ENCODE peak calls at places on chromosomes 1 and 21, in eight cellular contexts. Y is SW480; H is activated CD4-positive, CD25-positive, alpha-beta regulatory T cell; O is NCI-H1694 treated with DMSO at 0.1 percent for 48 hours; A is amniotic stem cell; D is NCI-H1436; T is CD8-positive, alpha-beta memory T cell; C is T-helper 2 cell. Z is an unnamed sample.

GRCh38 chr1:68173283-68174172 is 58.8 kb downstream of the WLS start:
- DNase-seq in Y (peak), H (no peak), O (peak), A (peak), D (no peak), T (no peak), C (no peak), Z (no peak)

GRCh38 chr1:193592325-193592724 is 405.9 kb upstream of the B3GALT2 start:
- DNase-seq in Y (no peak), H (no peak), O (no peak), A (no peak), D (no peak), T (no peak), C (no peak), Z (no peak)

GRCh38 chr1:202084791-202085681 is 37.7 kb upstream of the GPR37L1 start:
- DNase-seq in Y (peak), H (no peak), O (no peak), A (no peak), D (peak), T (no peak), C (no peak), Z (no peak)

GRCh38 chr1:248842781-248843331 is 4.8 kb downstream of the ZNF672 start:
- DNase-seq in Y (no peak), H (no peak), O (no peak), A (no peak), D (no peak), T (no peak), C (no peak), Z (no peak)

GRCh38 chr21:21688877-21689276 is 690.7 kb downstream of the NCAM2 start:
- DNase-seq in Y (peak), H (no peak), O (no peak), A (no peak), D (no peak), T (no peak), C (no peak), Z (no peak)

GRCh38 chr1:119132179-119132578 is 8.3 kb downstream of the WARS2 start:
- DNase-seq in Y (no peak), H (no peak), O (no peak), A (no peak), D (no peak), T (no peak), C (no peak), Z (no peak)

GRCh38 chr1:222818171-222818570 is 3.3 kb downstream of the DISP1 start:
- DNase-seq in Y (no peak), H (no peak), O (no peak), A (no peak), D (no peak), T (no peak), C (no peak), Z (no peak)

GRCh38 chr1:231866392-231867331 is 240.1 kb downstream of the DISC1 start:
- DNase-seq in Y (peak), H (peak), O (peak), A (no peak), D (peak), T (peak), C (no peak), Z (peak)

GRCh38 chr1:152539901-152540300 is 25.6 kb downstream of the CRCT1 start:
- DNase-seq in Y (no peak), H (no peak), O (no peak), A (no peak), D (no peak), T (no peak), C (no peak), Z (no peak)

GRCh38 chr1:16117369-16117768 is 38.5 kb downstream of the EPHA2 start:
- DNase-seq in Y (no peak), H (no peak), O (no peak), A (no peak), D (no peak), T (no peak), C (no peak), Z (no peak)

GRCh38 chr1:209486861-209487260 is 96.7 kb upstream of the CAMK1G start:
- DNase-seq in Y (peak), H (no peak), O (no peak), A (no peak), D (no peak), T (no peak), C (no peak), Z (no peak)

GRCh38 chr1:159927887-159928431 is 2.7 kb upstream of the TAGLN2 start:
- DNase-seq in Y (no peak), H (no peak), O (peak), A (no peak), D (no peak), T (no peak), C (no peak), Z (no peak)

GRCh38 chr1:82227696-82228095 is 427.0 kb downstream of the ADGRL2 start:
- DNase-seq in Y (no peak), H (no peak), O (no peak), A (no peak), D (no peak), T (no peak), C (no peak), Z (no peak)

GRCh38 chr1:214494706-214495105 is 56.7 kb downstream of the PTPN14 start:
- DNase-seq in Y (peak), H (no peak), O (no peak), A (no peak), D (no peak), T (no peak), C (no peak), Z (no peak)

GRCh38 chr1:198528376-198528775 is 12.1 kb downstream of the ATP6V1G3 start:
- DNase-seq in Y (no peak), H (no peak), O (no peak), A (peak), D (no peak), T (no peak), C (no peak), Z (no peak)

GRCh38 chr21:46667735-46668380 is 32.4 kb downstream of the PRMT2 start:
- DNase-seq in Y (peak), H (no peak), O (no peak), A (no peak), D (peak), T (no peak), C (no peak), Z (peak)

GRCh38 chr1:30120268-30121000 is 603.0 kb downstream of the MATN1 start:
- DNase-seq in Y (no peak), H (no peak), O (no peak), A (no peak), D (no peak), T (no peak), C (no peak), Z (no peak)

GRCh38 chr1:5983361-5984103 is 8.7 kb downstream of the NPHP4 start:
- DNase-seq in Y (no peak), H (no peak), O (no peak), A (no peak), D (no peak), T (no peak), C (no peak), Z (no peak)

GRCh38 chr1:161198877-161199431 is at the start of gene ADAMTS4:
- DNase-seq in Y (no peak), H (no peak), O (peak), A (peak), D (no peak), T (no peak), C (no peak), Z (no peak)

GRCh38 chr1:209504571-209504970 is 78.9 kb upstream of the CAMK1G start:
- DNase-seq in Y (no peak), H (no peak), O (no peak), A (no peak), D (no peak), T (no peak), C (no peak), Z (no peak)

GRCh38 chr1:3687509-3687908 is 35.2 kb downstream of the TP73 start:
- DNase-seq in Y (no peak), H (no peak), O (no peak), A (no peak), D (peak), T (no peak), C (no peak), Z (no peak)

GRCh38 chr1:227728059-227728891 is 6.8 kb downstream of the JMJD4 start:
- DNase-seq in Y (peak), H (peak), O (no peak), A (peak), D (peak), T (peak), C (peak), Z (peak)

GRCh38 chr1:111621050-111621449 is 1.5 kb downstream of the RAP1A start:
- DNase-seq in Y (no peak), H (no peak), O (no peak), A (no peak), D (no peak), T (no peak), C (no peak), Z (no peak)

GRCh38 chr1:203082571-203083462 is 3.0 kb downstream of the MYOG start:
- DNase-seq in Y (no peak), H (no peak), O (no peak), A (no peak), D (no peak), T (no peak), C (no peak), Z (no peak)

GRCh38 chr1:29856663-29857224 is 620.4 kb downstream of the PTPRU start:
- DNase-seq in Y (no peak), H (no peak), O (no peak), A (no peak), D (no peak), T (no peak), C (no peak), Z (no peak)

Z was measured in stimulated activated naive CD8-positive, alpha-beta T cell treated with anti-CD3 and anti-CD28 coated beads, Interleukin-15, Interleukin-2, amounts not matched to agents 100 U/mL and 50 U/mL, for 24 hours.